ENCODE peak calls at places on chromosome 3, in five cellular contexts. V, F, G, L and U are unnamed samples.

GRCh38 chr3:126664591-126665214 is 9.8 kb upstream of the TXNRD3 start:
- DNase-seq in V (peak; percentile 15), F (no peak), G (peak; percentile 48), L (no peak), U (no peak)

GRCh38 chr3:27317096-27317495 is 52.1 kb downstream of the NEK10 start:
- DNase-seq in V (no peak), F (no peak), G (no peak), L (no peak), U (no peak)

GRCh38 chr3:131658115-131658514 is 155.3 kb upstream of the MRPL3 start:
- DNase-seq in V (no peak), F (no peak), G (no peak), L (no peak), U (no peak)

GRCh38 chr3:30924763-30925162 is 30.3 kb upstream of the GADL1 start:
- DNase-seq in V (peak; percentile 31), F (no peak), G (no peak), L (no peak), U (no peak)

GRCh38 chr3:66144792-66145733 is 75.7 kb upstream of the SLC25A26 start:
- DNase-seq in V (peak; percentile 61), F (no peak), G (no peak), L (no peak), U (no peak)

GRCh38 chr3:28376424-28376823 is 27.8 kb upstream of the AZI2 start:
- DNase-seq in V (peak; percentile 72), F (no peak), G (no peak), L (no peak), U (no peak)

GRCh38 chr3:138187296-138188012 is at the start of gene ARMC8:
- DNase-seq in V (no peak), F (peak; percentile 35), G (peak; percentile 81), L (peak; percentile 85), U (no peak)

GRCh38 chr3:143092191-143092590 is 27.4 kb upstream of the CHST2 start:
- DNase-seq in V (no peak), F (no peak), G (no peak), L (no peak), U (no peak)

GRCh38 chr3:122982202-122983185 is 45.1 kb downstream of the SEMA5B start:
- DNase-seq in V (no peak), F (no peak), G (peak; percentile 60), L (no peak), U (no peak)

GRCh38 chr3:78846688-78847087 is 921.1 kb downstream of the ROBO1 start:
- DNase-seq in V (peak; percentile 89), F (no peak), G (no peak), L (no peak), U (no peak)

GRCh38 chr3:54853573-54854404 is 74.1 kb downstream of the LRTM1 start:
- DNase-seq in V (peak; percentile 74), F (peak; percentile 22), G (peak; percentile 84), L (peak; percentile 84), U (peak; percentile 16)

GRCh38 chr3:155876037-155876436 is 5.6 kb downstream of the GMPS start:
- DNase-seq in V (no peak), F (no peak), G (no peak), L (no peak), U (no peak)

GRCh38 chr3:70358978-70359580 is 46.6 kb upstream of the MDFIC2 start:
- DNase-seq in V (peak; percentile 40), F (no peak), G (peak; percentile 50), L (no peak), U (no peak)

GRCh38 chr3:187016639-187017345 is 86.5 kb downstream of the ST6GAL1 start:
- DNase-seq in V (peak; percentile 11), F (no peak), G (no peak), L (no peak), U (no peak)

GRCh38 chr3:7285502-7285901 is 424.6 kb downstream of the GRM7 start:
- DNase-seq in V (no peak), F (no peak), G (peak; percentile 49), L (no peak), U (no peak)

GRCh38 chr3:48273594-48274211 is 32.8 kb downstream of the ZNF589 start:
- DNase-seq in V (peak; percentile 62), F (peak; percentile 55), G (peak; percentile 89), L (no peak), U (peak; percentile 30)

GRCh38 chr3:58214484-58215316 is 3.9 kb upstream of the DNASE1L3 start:
- DNase-seq in V (peak; percentile 42), F (no peak), G (peak; percentile 52), L (no peak), U (no peak)

GRCh38 chr3:73490453-73491311 is 134.1 kb downstream of the PDZRN3 start:
- DNase-seq in V (peak; percentile 70), F (no peak), G (peak; percentile 73), L (peak; percentile 57), U (no peak)

GRCh38 chr3:31196261-31196660 is 301.8 kb upstream of the GADL1 start:
- DNase-seq in V (no peak), F (no peak), G (no peak), L (no peak), U (no peak)

GRCh38 chr3:37162501-37163245 is 11.7 kb downstream of the LRRFIP2 start:
- DNase-seq in V (no peak), F (no peak), G (no peak), L (no peak), U (no peak)

GRCh38 chr3:53198996-53199395 is 38.0 kb downstream of the PRKCD start:
- DNase-seq in V (no peak), F (no peak), G (no peak), L (no peak), U (no peak)

GRCh38 chr3:53195066-53195450 is 34.0 kb downstream of the PRKCD start:
- DNase-seq in V (no peak), F (no peak), G (no peak), L (no peak), U (no peak)

GRCh38 chr3:53195602-53196574 is 34.9 kb downstream of the PRKCD start:
- DNase-seq in V (peak; percentile 19), F (peak; percentile 47), G (peak; percentile 89), L (peak; percentile 76), U (peak; percentile 64)

GRCh38 chr3:53198256-53198977 is 37.4 kb downstream of the PRKCD start:
- DNase-seq in V (no peak), F (no peak), G (peak; percentile 35), L (no peak), U (no peak)

GRCh38 chr3:53196575-53197407 is 35.8 kb downstream of the PRKCD start:
- DNase-seq in V (peak; percentile 62), F (no peak), G (peak; percentile 81), L (no peak), U (no peak)
- TF ChIP-seq CTCF in V (peak; percentile 8), F (no peak), G (peak; percentile 25), L (no peak), U (no peak)

GRCh38 chr3:179768080-179768479 is 115.2 kb downstream of the USP13 start:
- DNase-seq in V (peak; percentile 70), F (no peak), G (peak; percentile 82), L (no peak), U (no peak)
- TF ChIP-seq CTCF in V (peak; percentile 70), F (no peak), G (peak; percentile 93), L (no peak), U (no peak)

GRCh38 chr3:111944377-111944776 is 34.4 kb upstream of the ABHD10 start:
- DNase-seq in V (no peak), F (no peak), G (no peak), L (no peak), U (no peak)
- TF ChIP-seq CTCF in V (no peak), F (no peak), G (no peak), L (no peak), U (no peak)

GRCh38 chr3:105526349-105527111 is 159.8 kb downstream of the ALCAM start:
- DNase-seq in V (peak; percentile 60), F (no peak), G (no peak), L (no peak), U (no peak)

GRCh38 chr3:105527949-105528348 is 161.2 kb downstream of the ALCAM start:
- DNase-seq in V (peak; percentile 49), F (no peak), G (no peak), L (no peak), U (no peak)

GRCh38 chr3:105527538-105527937 is 160.8 kb downstream of the ALCAM start:
- DNase-seq in V (no peak), F (no peak), G (no peak), L (no peak), U (no peak)

GRCh38 chr3:105532251-105532650 is 165.5 kb downstream of the ALCAM start:
- DNase-seq in V (no peak), F (no peak), G (no peak), L (no peak), U (no peak)

GRCh38 chr3:105528956-105529355 is 162.2 kb downstream of the ALCAM start:
- DNase-seq in V (no peak), F (no peak), G (no peak), L (no peak), U (no peak)
- TF ChIP-seq CTCF in V (no peak), F (no peak), G (no peak), L (no peak), U (no peak)

GRCh38 chr3:26260073-26260623 is 362.4 kb upstream of the LRRC3B start:
- DNase-seq in V (no peak), F (no peak), G (no peak), L (no peak), U (no peak)
- TF ChIP-seq CTCF in V (no peak), F (no peak), G (no peak), L (no peak), U (no peak)

DNA sequence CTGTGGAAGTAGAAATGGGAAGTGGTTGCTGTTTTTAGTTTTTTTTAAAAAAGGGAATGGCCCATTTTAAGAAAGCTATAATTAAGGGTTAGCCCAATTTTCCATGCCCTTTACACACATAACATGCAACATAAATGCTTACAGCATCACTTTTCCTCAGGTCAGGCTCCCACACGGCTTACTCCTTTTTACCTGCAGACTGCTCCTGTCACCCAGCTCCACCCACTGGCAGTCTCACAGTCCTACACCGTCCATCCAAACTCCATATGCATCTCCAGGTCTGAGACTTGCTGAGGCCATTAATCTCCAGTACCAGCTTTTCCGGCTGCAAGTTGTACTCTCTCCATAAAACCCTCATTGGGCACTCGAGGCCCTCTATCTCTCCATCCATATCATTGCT is 19.7 kb downstream of the MORC1 start:
- DNase-seq in V (no peak), F (no peak), G (peak; percentile 73), L (no peak), U (no peak)
- TF ChIP-seq CTCF in V (peak; percentile 0), F (no peak), G (peak; percentile 53), L (no peak), U (no peak)

DNA sequence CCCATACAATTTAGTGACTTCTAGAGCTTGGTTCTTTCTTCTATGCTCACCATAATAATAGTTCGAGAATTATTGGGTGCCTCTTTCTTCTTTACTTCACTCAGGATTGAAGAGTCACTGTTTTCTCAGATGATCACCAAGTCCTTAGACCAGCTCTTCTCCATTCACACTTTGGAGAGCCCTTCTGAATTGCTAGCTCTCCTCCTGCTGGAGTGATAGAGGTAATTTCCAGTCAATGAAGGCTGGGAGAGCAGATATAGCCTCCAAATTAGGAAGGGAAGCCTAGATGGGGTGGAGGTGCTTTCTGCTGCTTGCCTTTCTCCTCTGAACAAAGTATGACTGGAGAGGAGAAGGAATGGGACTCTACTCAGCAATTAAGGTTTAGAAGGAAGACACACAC is 10.7 kb upstream of the BBX start:
- DNase-seq in V (no peak), F (no peak), G (peak; percentile 22), L (no peak), U (no peak)
- TF ChIP-seq CTCF in V (no peak), F (no peak), G (peak; percentile 36), L (no peak), U (no peak)

GRCh38 chr3:43583481-43583880 is 38.3 kb downstream of the ANO10 start:
- DNase-seq in V (no peak), F (no peak), G (peak; percentile 58), L (no peak), U (no peak)
- TF ChIP-seq CTCF in V (peak; percentile 4), F (no peak), G (peak; percentile 66), L (no peak), U (no peak)